ENCODE peak calls at places on chromosomes 4 and X, in four cellular contexts. D, C, G and K are unnamed samples.

GRCh38 chrX:12777670-12778069 is 13.5 kb upstream of the PRPS2 start:
- DNase-seq in D (no peak), C (peak; percentile 2), G (no peak), K (no peak)

GRCh38 chrX:38215141-38215540 is 5.5 kb downstream of the SRPX start:
- DNase-seq in D (no peak), C (peak; percentile 16), G (no peak), K (no peak)

GRCh38 chr4:72031868-72032619 is at the start of gene NPFFR2:
- DNase-seq in D (peak; percentile 3), C (no peak), G (peak; percentile 15), K (peak; percentile 84)

GRCh38 chr4:152575533-152575932 is 39.6 kb upstream of the FBXW7 start:
- DNase-seq in D (no peak), C (no peak), G (no peak), K (no peak)

GRCh38 chrX:148517191-148517590 is 16.8 kb downstream of the AFF2 start:
- DNase-seq in D (no peak), C (no peak), G (no peak), K (no peak)

GRCh38 chr4:182427530-182427929 is 184.3 kb downstream of the TENM3 start:
- DNase-seq in D (no peak), C (no peak), G (no peak), K (no peak)

GRCh38 chr4:2413821-2414610 is 4.4 kb downstream of the ZFYVE28 start:
- DNase-seq in D (no peak), C (no peak), G (no peak), K (no peak)

GRCh38 chr4:3670521-3671519 is 95.4 kb upstream of the ADRA2C start:
- DNase-seq in D (no peak), C (no peak), G (no peak), K (no peak)

GRCh38 chrX:67693928-67694327 is 150.1 kb downstream of the AR start:
- DNase-seq in D (no peak), C (no peak), G (no peak), K (no peak)

GRCh38 chr4:11368701-11369115 is 60.0 kb downstream of the HS3ST1 start:
- DNase-seq in D (no peak), C (no peak), G (no peak), K (no peak)

GRCh38 chrX:41723305-41723704 is 676 bp upstream of the GPR82 start:
- DNase-seq in D (no peak), C (no peak), G (no peak), K (no peak)

GRCh38 chr4:182185491-182185890 is 57.7 kb upstream of the TENM3 start:
- DNase-seq in D (no peak), C (no peak), G (no peak), K (no peak)

GRCh38 chr4:4914059-4914820 is 54.8 kb downstream of the MSX1 start:
- DNase-seq in D (no peak), C (no peak), G (no peak), K (peak; percentile 25)